ENCODE peak calls at places on chromosomes 7 and 10, in eight cellular contexts. W is A549, A is body of pancreas, T is transverse colon, F is SK-N-SH, I is lower lobe of right lung, G is right lobe of liver, V is Peyer's patch. R is an unnamed sample. For H3K4me1, the result is how much of the 10 kb centered on the place peaks cover.

GRCh38 chr10:102113261-102113955 is 6.8 kb downstream of the LDB1 start:
- DNase-seq in W (no peak), F (no peak), T (no peak), G (no peak), I (no peak), V (no peak), A (no peak), R (no peak)

GRCh38 chr10:807163-807957 is 117.9 kb upstream of the DIP2C start:
- DNase-seq in I (no peak), F (no peak), W (no peak), G (no peak), V (no peak), T (no peak), A (no peak), R (no peak)

GRCh38 chr10:124174071-124174566 is 80.7 kb upstream of the CHST15 start:
- DNase-seq in F (no peak), I (no peak), V (peak), T (no peak), G (no peak), W (no peak), A (no peak), R (no peak)

GRCh38 chr10:94567714-94568520 is 22.3 kb downstream of the HELLS start:
- DNase-seq in F (no peak), A (no peak), G (no peak), W (no peak), I (no peak), T (no peak), V (no peak), R (no peak)

GRCh38 chr10:5618829-5619228 is 47.6 kb downstream of the ASB13 start:
- DNase-seq in G (no peak), F (peak), I (peak), T (no peak), V (no peak), A (no peak), W (no peak), R (no peak)

GRCh38 chr10:30865141-30865926 is 166.3 kb downstream of the ZNF438 start:
- DNase-seq in V (no peak), F (no peak), W (no peak), T (no peak), I (no peak), G (no peak), A (no peak), R (no peak)

GRCh38 chr10:90276894-90277447 is 575.6 kb downstream of the KIF20B start:
- DNase-seq in F (no peak), A (no peak), I (no peak), W (no peak), T (no peak), V (no peak), G (no peak), R (no peak)

GRCh38 chr10:22491931-22492615 is 146.8 kb downstream of the SPAG6 start:
- DNase-seq in A (no peak), F (no peak), G (no peak), W (no peak), T (no peak), V (no peak), I (no peak), R (no peak)

GRCh38 chr10:52755297-52756062 is 17.1 kb downstream of the MBL2 start:
- DNase-seq in W (no peak), I (no peak), A (peak), V (no peak), T (peak), G (no peak), F (no peak), R (no peak)

GRCh38 chr7:64590971-64591370 is 28.1 kb upstream of the ZNF680 start:
- DNase-seq in T (no peak), F (no peak), V (no peak), G (no peak), A (no peak), W (no peak), I (no peak), R (no peak)

GRCh38 chr7:157018997-157019591 is 8.6 kb upstream of the MNX1 start:
- DNase-seq in A (no peak), T (no peak), W (no peak), V (peak), F (peak), I (no peak), G (no peak), R (no peak)

GRCh38 chr7:138396251-138397070 is 63.6 kb upstream of the TRIM24 start:
- DNase-seq in T (peak), V (peak), W (peak), A (peak), I (no peak), G (no peak), F (no peak), R (no peak)

GRCh38 chr10:110544958-110545537 is 22.4 kb upstream of the SMC3 start:
- DNase-seq in V (peak), A (no peak), G (no peak), I (no peak), F (no peak), T (no peak), W (no peak), R (no peak)

GRCh38 chr10:22988581-22989360 is 60.9 kb downstream of the ARMC3 start:
- DNase-seq in F (peak), T (peak), G (no peak), I (no peak), W (peak), A (peak), V (peak), R (peak)

GRCh38 chr7:33814958-33815735 is 90.2 kb upstream of the BMPER start:
- DNase-seq in G (no peak), T (no peak), F (no peak), I (no peak), V (no peak), A (no peak), W (no peak), R (no peak)
- TF ChIP-seq CTCF in G (no peak), T (no peak), F (no peak), I (no peak), V (no peak), A (no peak), W (no peak), R (no peak)

DNA sequence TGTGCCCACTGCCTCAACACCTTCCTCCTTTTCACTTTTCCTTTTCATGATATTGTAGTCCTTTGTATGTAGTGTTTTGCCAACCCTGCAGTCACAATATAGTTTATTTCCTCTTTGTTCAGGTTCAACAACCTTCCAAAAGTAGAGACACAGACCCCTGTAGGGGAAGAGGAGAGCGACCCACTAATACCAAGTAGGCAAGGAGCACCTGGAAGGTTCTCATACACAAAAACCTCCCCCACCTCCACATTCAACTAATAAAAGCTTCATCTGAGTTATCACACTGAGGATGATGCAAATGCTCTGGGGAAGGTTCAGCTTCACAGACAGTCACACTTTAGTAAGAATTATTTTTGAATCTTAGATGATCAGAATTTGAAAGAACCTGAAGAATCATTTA is 41.6 kb downstream of the PIK3AP1 start:
- DNase-seq in G (no peak), W (no peak), F (no peak), T (no peak), A (no peak), V (no peak), I (no peak), R (no peak)
- H3K27ac ChIP-seq in G (peak), W (no peak), F (no peak), T (no peak), A (peak), V (peak), I (no peak), R (no peak)

DNA sequence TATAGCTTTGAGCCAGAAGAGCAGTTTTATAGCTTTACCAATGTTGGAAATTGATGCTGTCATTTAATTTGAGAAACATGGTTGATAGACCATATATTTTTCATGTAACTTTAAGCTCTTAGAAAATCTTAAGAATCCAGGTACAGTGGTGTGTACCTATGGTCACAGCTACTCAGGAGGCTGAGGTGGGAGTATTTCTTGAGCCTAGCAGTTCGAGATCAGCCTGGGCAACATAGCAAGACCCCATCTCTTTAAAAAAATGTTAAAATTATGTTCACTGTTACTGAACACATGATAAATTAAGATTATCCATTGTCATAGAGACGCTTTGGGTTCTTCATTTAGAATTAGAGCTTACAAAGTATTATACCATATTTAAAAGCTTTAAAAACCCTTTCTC is 18.2 kb downstream of the REEP3 start:
- DNase-seq in T (no peak), F (no peak), V (no peak), I (no peak), A (no peak), G (no peak), W (no peak), R (no peak)
- H3K4me1 ChIP-seq in T (under half), F (under half), V (under half), I (under half), A (under half), G (under half), W (under half), R (under half)

GRCh38 chr7:107982918-107983389 is 20.0 kb downstream of the LAMB1 start:
- DNase-seq in V (no peak), F (no peak), G (no peak), W (peak), T (no peak), A (no peak), I (no peak), R (no peak)
- TF ChIP-seq CTCF in V (peak), F (peak), G (no peak), W (no peak), T (peak), A (no peak), I (peak), R (no peak)